ENCODE peak calls at places on chromosomes 12 and 14, in six cellular contexts. T is GM12878, I is A549, U is H1, G is HCT116, R is K562. C is an unnamed sample.

GRCh38 chr12:62484234-62484633 is 17.6 kb downstream of the MON2 start:
- DNase-seq in T (no peak), I (no peak), U (no peak), G (no peak), R (no peak), C (no peak)

GRCh38 chr12:90090929-90091651 is 382.5 kb upstream of the ATP2B1 start:
- DNase-seq in T (no peak), I (peak; percentile 54), U (no peak), G (peak; percentile 97), R (no peak), C (peak; percentile 94)

GRCh38 chr14:97785495-97785894 is 988.3 kb downstream of the VRK1 start:
- DNase-seq in T (no peak), I (no peak), U (no peak), G (no peak), R (no peak), C (no peak)

GRCh38 chr14:73216035-73216434 is 21.3 kb upstream of the PAPLN start:
- DNase-seq in T (no peak), I (no peak), U (no peak), G (no peak), R (no peak), C (no peak)

GRCh38 chr12:113891737-113892520 is 74.2 kb downstream of the RBM19 start:
- DNase-seq in T (no peak), I (no peak), U (no peak), G (peak; percentile 37), R (no peak), C (no peak)

GRCh38 chr14:55136241-55136640 is 7.2 kb downstream of the LGALS3 start:
- DNase-seq in T (no peak), I (no peak), U (no peak), G (no peak), R (no peak), C (peak; percentile 79)

GRCh38 chr12:17928708-17929366 is 161.2 kb downstream of the RERGL start:
- DNase-seq in T (no peak), I (peak; percentile 34), U (no peak), G (peak; percentile 75), R (no peak), C (peak; percentile 13)

GRCh38 chr12:12562016-12562483 is 613 bp downstream of the DUSP16 start:
- DNase-seq in T (no peak), I (no peak), U (no peak), G (no peak), R (peak; percentile 59), C (peak; percentile 18)

GRCh38 chr14:50354527-50354926 is 42.2 kb downstream of the CDKL1 start:
- DNase-seq in T (no peak), I (no peak), U (no peak), G (no peak), R (no peak), C (peak; percentile 51)

GRCh38 chr12:132444957-132445883 is 44.7 kb upstream of the FBRSL1 start:
- DNase-seq in T (no peak), I (no peak), U (peak; percentile 60), G (no peak), R (peak; percentile 72), C (no peak)

GRCh38 chr12:14960548-14961465 is 594 bp downstream of the ARHGDIB start:
- DNase-seq in T (no peak), I (no peak), U (no peak), G (no peak), R (no peak), C (peak; percentile 36)

GRCh38 chr12:5506295-5506694 is 74.4 kb downstream of the NTF3 start:
- DNase-seq in T (no peak), I (no peak), U (peak; percentile 19), G (no peak), R (no peak), C (no peak)

GRCh38 chr12:118840399-118840798 is 140.9 kb upstream of the SRRM4 start:
- DNase-seq in T (no peak), I (no peak), U (no peak), G (no peak), R (no peak), C (no peak)

GRCh38 chr12:47736877-47737676 is 11.8 kb upstream of the ENDOU start:
- DNase-seq in T (no peak), I (no peak), U (no peak), G (no peak), R (peak; percentile 81), C (peak; percentile 73)

GRCh38 chr12:75877588-75878381 is 153.8 kb downstream of the PHLDA1 start:
- DNase-seq in T (no peak), I (no peak), U (no peak), G (no peak), R (no peak), C (peak; percentile 34)

GRCh38 chr14:53356361-53357150 is 203.4 kb upstream of the DDHD1 start:
- DNase-seq in T (no peak), I (no peak), U (no peak), G (no peak), R (no peak), C (peak; percentile 44)

GRCh38 chr14:65251213-65251612 is 148.9 kb upstream of the MAX start:
- DNase-seq in T (no peak), I (no peak), U (no peak), G (no peak), R (no peak), C (peak; percentile 87)
- TF ChIP-seq CEBPB in T (no peak), I (no peak), U (no peak), G (no peak), R (no peak), C (peak; percentile 96)

DNA sequence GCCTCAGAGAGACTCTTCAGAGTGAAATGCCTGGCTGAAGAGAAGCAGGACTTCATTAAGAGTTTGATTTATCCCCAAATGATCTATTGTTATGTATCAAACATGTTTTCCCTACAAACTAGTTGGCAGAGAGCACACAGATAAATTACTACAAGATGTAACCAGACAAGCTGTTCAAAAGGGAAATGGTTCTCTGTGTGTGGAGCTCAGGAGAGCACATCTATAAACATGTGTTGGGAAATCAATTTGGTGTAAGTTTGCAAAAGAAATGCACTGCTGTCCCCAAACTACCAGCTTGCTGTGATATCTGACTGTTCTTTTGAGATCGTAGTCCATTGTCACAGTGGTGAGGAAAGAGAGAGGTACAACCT is 159.2 kb downstream of the PAH start:
- DNase-seq in T (no peak), I (no peak), U (no peak), G (no peak), R (no peak), C (no peak)
- TF ChIP-seq CEBPB in T (no peak), I (no peak), U (no peak), G (no peak), R (no peak), C (no peak)

DNA sequence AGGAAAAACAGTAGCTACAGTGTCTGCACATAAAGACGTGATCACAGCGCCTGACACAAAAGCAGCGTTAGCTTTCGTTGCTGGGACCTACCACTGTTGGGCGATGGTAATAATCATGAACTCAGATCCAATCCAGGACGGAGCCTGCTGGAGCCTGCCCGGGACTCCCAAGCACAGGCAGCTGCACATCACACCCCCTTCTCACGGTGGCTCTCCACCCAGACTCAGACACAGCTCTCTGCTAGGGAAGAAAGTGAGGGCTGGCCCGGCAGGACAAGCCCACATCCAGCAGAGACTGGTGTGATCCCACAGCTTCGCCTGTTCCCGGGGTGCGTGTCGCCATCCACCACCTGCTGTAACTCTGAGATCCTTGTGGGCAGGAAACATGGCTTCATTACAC is 49.9 kb upstream of the FOXN3 start:
- DNase-seq in T (no peak), I (no peak), U (no peak), G (no peak), R (no peak), C (peak; percentile 22)
- TF ChIP-seq CEBPB in T (no peak), I (no peak), U (no peak), G (no peak), R (no peak), C (no peak)

GRCh38 chr12:51009038-51009437 is 17.1 kb downstream of the SLC11A2 start:
- DNase-seq in T (no peak), I (no peak), U (no peak), G (no peak), R (no peak), C (no peak)
- TF ChIP-seq CEBPB in T (no peak), I (no peak), U (no peak), G (no peak), R (no peak), C (no peak)

GRCh38 chr12:63918788-63919300 is 74.3 kb downstream of the SRGAP1 start:
- DNase-seq in T (no peak), I (peak; percentile 71), U (no peak), G (no peak), R (no peak), C (peak; percentile 99)
- TF ChIP-seq CEBPB in T (no peak), I (peak; percentile 89), U (no peak), G (no peak), R (no peak), C (peak; percentile 49)

DNA sequence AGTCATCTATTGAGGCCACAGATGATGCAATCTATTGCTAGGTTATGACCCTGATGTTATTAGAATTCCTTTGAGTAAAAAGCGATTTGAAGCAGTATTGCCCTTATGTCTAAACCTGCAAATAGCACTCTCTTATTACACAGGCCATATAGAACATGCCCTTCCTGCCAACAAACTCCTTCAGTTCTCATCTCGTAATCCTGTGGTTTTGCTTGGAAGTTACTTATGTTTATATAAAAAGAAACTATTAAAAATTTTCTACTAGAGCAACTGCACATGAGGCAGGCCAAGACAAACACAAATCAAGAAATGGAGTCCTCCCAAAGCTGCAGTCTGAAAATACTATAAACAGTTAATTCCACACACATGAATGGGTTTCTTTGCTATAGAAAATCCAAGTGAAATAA is 1200.2 kb downstream of the LRFN5 start:
- DNase-seq in T (no peak), I (no peak), U (no peak), G (no peak), R (no peak), C (peak; percentile 96)
- TF ChIP-seq CEBPB in T (no peak), I (no peak), U (no peak), G (no peak), R (no peak), C (peak; percentile 85)

DNA sequence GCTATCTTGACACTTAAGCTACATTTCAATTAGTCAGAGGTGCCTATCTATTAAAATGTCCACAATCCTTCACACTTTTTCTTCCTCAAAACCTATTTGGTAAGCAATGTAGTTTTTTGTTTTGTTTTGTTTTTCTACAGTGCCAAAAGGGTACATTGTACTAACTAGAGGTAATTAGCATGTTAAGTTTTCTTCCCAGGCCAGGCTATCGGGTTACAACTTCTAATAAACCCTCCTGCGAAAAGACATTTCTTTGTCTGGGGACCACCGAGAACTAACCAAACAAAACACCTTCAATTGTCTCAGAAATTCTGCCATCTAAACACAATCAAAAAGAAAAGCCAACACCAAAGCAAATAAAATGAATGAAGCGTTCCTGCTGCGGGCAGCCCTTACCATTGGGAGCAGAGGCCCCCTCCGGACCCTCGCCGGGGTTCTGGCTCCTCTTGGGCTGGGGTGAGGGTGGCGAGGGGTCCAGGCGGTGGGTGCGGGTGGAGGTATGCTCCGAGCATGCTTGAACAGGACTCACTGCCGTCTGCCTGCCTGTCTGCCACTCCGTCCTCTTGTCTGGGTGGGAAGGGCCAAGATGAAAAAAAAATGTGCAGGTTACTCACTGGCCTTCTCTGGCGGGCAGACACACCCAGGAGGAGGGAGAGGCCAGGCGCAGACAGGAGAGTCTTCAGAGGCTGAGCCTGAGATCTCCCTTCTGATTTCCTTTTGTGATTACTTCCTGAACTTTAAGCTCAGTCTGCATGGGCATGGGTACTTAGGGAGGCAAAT is 76.3 kb downstream of the STON2 start:
- DNase-seq in T (no peak), I (peak; percentile 69), U (peak; percentile 61), G (peak; percentile 36), R (no peak), C (no peak)
- TF ChIP-seq CEBPB in T (no peak), I (no peak), U (no peak), G (no peak), R (no peak), C (no peak)

DNA sequence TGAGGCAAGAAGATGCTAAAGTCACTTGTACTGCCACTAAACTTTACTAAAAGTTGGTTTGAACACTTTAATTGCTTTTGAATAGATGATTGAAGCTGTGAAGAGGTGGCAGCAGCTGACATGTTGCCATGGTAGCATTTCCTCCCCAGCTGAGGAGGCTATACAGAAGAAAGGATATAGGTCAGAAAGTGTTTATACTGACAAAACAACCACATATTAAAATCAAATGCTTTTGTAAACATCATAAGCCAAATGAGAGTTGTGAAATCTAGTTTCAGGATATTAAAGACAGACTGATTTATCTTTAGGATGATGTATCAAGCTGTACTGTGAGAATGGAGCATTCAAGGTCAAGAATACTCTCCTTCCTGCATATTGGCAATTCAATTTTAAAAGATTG is 41.6 kb downstream of the TSPAN19 start:
- DNase-seq in T (no peak), I (no peak), U (no peak), G (no peak), R (no peak), C (peak; percentile 11)
- TF ChIP-seq CEBPB in T (no peak), I (no peak), U (no peak), G (no peak), R (no peak), C (no peak)

C was measured in IMR-90.